ENCODE peak calls at places on chromosome 4, in eight cellular contexts. J is right cardiac atrium, W is lower lobe of right lung, A is mammary epithelial cell, L is endodermal cell, B is hepatocyte, X is esophagus muscularis mucosa, T is stomach. V is an unnamed sample. For H3K27me3, the result is how much of the 10 kb centered on the place peaks cover.

GRCh38 chr4:89438102-89438831 is 130.7 kb upstream of the GPRIN3 start:
- DNase-seq in W (peak), L (peak), J (peak), X (no peak), B (peak), T (peak), A (peak), V (peak)

GRCh38 chr4:22356996-22357596 is 158.8 kb downstream of the ADGRA3 start:
- DNase-seq in X (no peak), J (no peak), T (no peak), A (peak), W (no peak), B (peak), L (peak), V (peak)

GRCh38 chr4:162350331-162350730 is 186.5 kb upstream of the FSTL5 start:
- DNase-seq in T (no peak), L (no peak), A (no peak), B (no peak), X (no peak), J (no peak), W (no peak), V (no peak)

GRCh38 chr4:20474119-20474518 is 222.4 kb downstream of the SLIT2 start:
- DNase-seq in B (peak), X (no peak), L (no peak), T (no peak), W (no peak), A (peak), J (no peak), V (no peak)

GRCh38 chr4:38560763-38561558 is 103.0 kb upstream of the KLF3 start:
- DNase-seq in L (no peak), W (no peak), T (no peak), B (no peak), X (no peak), J (no peak), A (peak), V (no peak)

GRCh38 chr4:71026086-71026485 is 32.6 kb downstream of the DCK start:
- DNase-seq in X (no peak), B (peak), J (no peak), W (no peak), A (peak), T (no peak), L (no peak), V (peak)

GRCh38 chr4:143406523-143406922 is 69.8 kb downstream of the GAB1 start:
- DNase-seq in B (peak), X (no peak), J (peak), T (peak), L (no peak), A (peak), W (peak), V (no peak)

GRCh38 chr4:169335331-169335730 is 64.6 kb upstream of the SH3RF1 start:
- DNase-seq in B (peak), L (no peak), T (no peak), A (peak), X (no peak), W (no peak), J (peak), V (no peak)

GRCh38 chr4:41022116-41022515 is 192.2 kb downstream of the APBB2 start:
- DNase-seq in X (no peak), B (no peak), J (no peak), A (no peak), W (no peak), L (no peak), T (no peak), V (no peak)

GRCh38 chr4:19241845-19242244 is 1009.9 kb upstream of the SLIT2 start:
- DNase-seq in X (no peak), A (no peak), L (no peak), B (no peak), J (no peak), T (no peak), W (no peak), V (no peak)

GRCh38 chr4:99817310-99817885 is 771 bp downstream of the DAPP1 start:
- DNase-seq in L (no peak), W (no peak), X (no peak), B (no peak), A (peak), J (no peak), T (no peak), V (no peak)

GRCh38 chr4:112516076-112516385 is at the start of gene NEUROG2:
- DNase-seq in A (no peak), B (no peak), L (no peak), W (no peak), T (no peak), X (no peak), J (no peak), V (no peak)

GRCh38 chr4:168651374-168651773 is 154.5 kb downstream of the PALLD start:
- DNase-seq in L (no peak), T (no peak), W (no peak), X (no peak), A (no peak), B (no peak), J (no peak), V (no peak)

GRCh38 chr4:72900952-72901351 is 168.6 kb downstream of the COX18 start:
- DNase-seq in B (no peak), W (no peak), A (no peak), T (no peak), J (no peak), L (no peak), X (no peak), V (no peak)

GRCh38 chr4:138897818-138898226 is 117.8 kb upstream of the NOCT start:
- DNase-seq in B (peak), L (no peak), J (no peak), W (no peak), T (no peak), X (no peak), A (peak), V (peak)

GRCh38 chr4:93764647-93765246 is 63.8 kb upstream of the ATOH1 start:
- DNase-seq in X (no peak), J (no peak), A (peak), B (peak), L (no peak), W (no peak), T (no peak), V (peak)

GRCh38 chr4:95361696-95361965 is 187.1 kb downstream of the UNC5C start:
- DNase-seq in T (no peak), B (no peak), W (no peak), A (no peak), J (no peak), L (no peak), X (no peak), V (no peak)

GRCh38 chr4:94228488-94229216 is 21.0 kb downstream of the SMARCAD1 start:
- DNase-seq in X (no peak), T (no peak), J (no peak), A (no peak), L (no peak), B (no peak), W (no peak), V (no peak)

GRCh38 chr4:78059524-78059889 is 2.4 kb downstream of the FRAS1 start:
- DNase-seq in W (peak), X (no peak), B (peak), L (peak), T (peak), A (peak), J (peak), V (peak)

GRCh38 chr4:175947117-175947722 is 118.4 kb upstream of the WDR17 start:
- DNase-seq in X (no peak), T (no peak), A (no peak), W (no peak), J (no peak), L (no peak), B (peak), V (peak)

GRCh38 chr4:169144061-169144600 is 126.6 kb downstream of the SH3RF1 start:
- DNase-seq in A (no peak), B (no peak), X (no peak), W (no peak), L (no peak), T (no peak), J (no peak), V (no peak)

GRCh38 chr4:141465151-141465550 is 171.2 kb upstream of the IL15 start:
- DNase-seq in L (no peak), W (no peak), J (no peak), A (no peak), X (no peak), T (no peak), B (no peak), V (no peak)

GRCh38 chr4:89256203-89256800 is 51.3 kb downstream of the GPRIN3 start:
- DNase-seq in J (no peak), A (no peak), W (no peak), X (no peak), T (no peak), B (no peak), L (no peak), V (no peak)

GRCh38 chr4:119977135-119977534 is 89.5 kb downstream of the MAD2L1 start:
- DNase-seq in X (no peak), L (peak), J (no peak), A (no peak), T (no peak), W (no peak), B (no peak), V (no peak)

GRCh38 chr4:134691915-134692314 is 490.3 kb upstream of the PABPC4L start:
- DNase-seq in T (no peak), J (no peak), W (no peak), A (no peak), L (no peak), X (no peak), B (no peak), V (no peak)

GRCh38 chr4:27760176-27760575 is 899.5 kb downstream of the STIM2 start:
- DNase-seq in L (no peak), B (no peak), W (no peak), X (no peak), T (no peak), A (no peak), J (no peak), V (no peak)

GRCh38 chr4:113169368-113169767 is 119.9 kb downstream of the ANK2 start:
- DNase-seq in W (no peak), L (peak), A (no peak), J (no peak), X (no peak), B (no peak), T (no peak), V (no peak)

GRCh38 chr4:62210521-62210920 is 1010.4 kb downstream of the ADGRL3 start:
- DNase-seq in B (no peak), J (no peak), T (no peak), A (no peak), W (no peak), L (no peak), X (no peak), V (no peak)

GRCh38 chr4:145739840-145740239 is 59.9 kb downstream of the C4orf51 start:
- DNase-seq in J (no peak), L (no peak), A (no peak), X (no peak), B (peak), T (peak), W (no peak), V (peak)

DNA sequence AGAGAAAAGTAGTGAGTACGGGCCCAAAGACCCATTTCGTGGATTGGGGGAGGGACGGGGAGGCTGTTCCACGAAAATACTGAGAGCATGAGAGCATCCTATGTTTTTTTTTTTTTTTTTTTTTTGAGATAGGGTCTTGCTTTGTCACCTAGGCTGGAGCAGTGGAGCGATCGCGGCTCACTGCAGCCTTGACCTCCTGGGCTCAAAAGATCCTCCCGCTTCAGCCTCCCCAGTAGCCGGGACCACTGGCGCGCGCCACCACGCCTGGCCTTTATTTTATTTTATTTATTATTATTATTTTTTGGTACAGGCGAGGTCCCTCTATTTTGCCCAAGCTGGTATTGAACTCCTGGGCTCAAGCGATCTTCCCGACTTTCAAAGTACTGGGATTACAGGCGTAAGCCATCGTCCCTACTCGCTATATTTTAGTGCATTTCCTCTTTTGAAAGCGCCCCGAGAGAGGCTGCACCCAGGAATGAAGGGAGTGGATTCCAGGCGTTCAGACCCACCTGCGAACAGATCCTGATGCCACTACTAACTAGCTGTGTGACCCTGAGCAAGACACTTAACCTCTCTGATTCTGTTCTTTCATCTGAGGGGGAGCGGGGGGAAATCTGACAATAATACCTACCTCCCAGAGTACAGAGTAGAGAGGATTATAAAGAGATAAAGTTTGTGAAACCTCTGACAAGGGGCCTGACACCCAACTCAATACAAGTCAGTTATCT is 5.4 kb upstream of the MSX1 start:
- DNase-seq in J (no peak), T (no peak), A (no peak), W (no peak), L (no peak), B (no peak), X (no peak), V (no peak)
- H3K27me3 ChIP-seq in J (under half), T (half or more), A (under half), W (half or more), L (half or more), B (half or more), X (under half), V (half or more)

DNA sequence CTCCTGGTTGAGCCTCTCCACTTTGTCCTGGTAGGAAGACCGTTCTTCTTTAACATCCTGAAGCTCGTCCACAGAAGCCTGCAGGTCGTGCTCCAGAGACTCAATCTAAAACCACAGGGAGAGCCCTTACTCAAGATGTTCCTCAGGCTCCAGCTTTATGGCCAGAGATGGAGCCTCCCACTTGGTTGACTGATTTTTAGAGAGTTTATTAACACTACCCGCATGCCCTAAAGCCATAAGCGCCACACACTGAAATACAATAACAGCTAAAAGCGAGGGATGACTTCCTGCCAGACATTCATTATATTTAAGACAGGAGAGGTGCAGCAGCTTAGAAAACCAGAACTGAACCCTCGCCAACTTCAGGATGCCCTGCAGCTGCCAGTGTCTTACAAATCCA is 41.9 kb downstream of the SOD3 start:
- DNase-seq in J (no peak), B (no peak), X (no peak), L (no peak), A (no peak), W (no peak), T (no peak), V (no peak)
- H3K27me3 ChIP-seq in J (under half), B (under half), X (under half), L (under half), A (under half), W (under half), T (under half), V (under half)

GRCh38 chr4:4865705-4866123 is 6.2 kb downstream of the MSX1 start:
- DNase-seq in T (no peak), A (no peak), B (no peak), J (no peak), L (no peak), X (no peak), W (no peak), V (no peak)
- H3K27me3 ChIP-seq in T (half or more), A (half or more), B (half or more), J (under half), L (half or more), X (under half), W (half or more), V (half or more)

GRCh38 chr4:1169691-1170096 is 2.7 kb downstream of the SPON2 start:
- DNase-seq in X (peak), B (no peak), T (no peak), W (peak), L (peak), J (no peak), A (no peak), V (no peak)
- H3K27me3 ChIP-seq in X (under half), B (under half), T (under half), W (under half), L (half or more), J (under half), A (under half), V (under half)

DNA sequence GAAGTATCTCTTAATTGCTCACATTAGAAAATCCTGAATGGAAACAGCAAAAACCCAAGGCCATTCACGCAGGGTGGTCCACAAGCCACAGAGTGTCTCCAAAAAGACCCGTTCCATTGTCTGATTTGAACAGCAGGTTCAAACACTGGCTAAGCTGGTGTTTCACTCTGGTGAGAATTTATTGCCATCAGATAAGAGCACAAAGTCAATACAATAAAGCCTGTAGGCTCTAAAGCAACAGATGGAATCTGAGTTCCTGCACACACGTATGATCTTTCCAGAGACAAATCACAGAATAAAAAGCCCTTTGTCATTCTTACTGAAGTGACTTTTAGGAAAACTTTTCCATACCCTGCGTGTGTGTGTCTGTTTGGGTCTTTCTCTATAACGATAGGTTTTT is 5.1 kb upstream of the SFRP2 start:
- DNase-seq in T (no peak), J (no peak), B (peak), L (no peak), X (no peak), W (no peak), A (no peak), V (peak)
- H3K27me3 ChIP-seq in T (half or more), J (under half), B (half or more), L (half or more), X (under half), W (half or more), A (under half), V (under half)

DNA sequence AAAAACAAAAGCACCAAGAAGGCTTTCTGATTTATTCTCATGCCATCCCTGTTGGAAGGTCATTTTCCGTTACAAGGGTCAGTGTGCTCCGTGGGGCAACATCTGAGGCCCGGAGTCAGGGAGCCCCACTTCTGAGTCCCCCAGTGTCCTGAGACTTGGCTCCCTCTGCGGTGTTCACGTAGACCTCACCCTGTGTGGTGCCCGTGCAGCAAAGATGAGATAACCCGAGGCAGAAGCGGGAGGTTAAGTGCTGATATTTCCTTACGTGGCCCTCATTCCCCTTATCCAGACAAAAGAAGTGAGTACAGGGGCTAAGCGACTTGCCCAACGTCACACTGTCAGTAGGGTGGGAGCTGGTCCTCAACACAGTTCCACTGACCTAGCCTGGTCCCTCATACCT is 3.5 kb downstream of the JAKMIP1 start:
- DNase-seq in L (no peak), T (no peak), X (no peak), W (no peak), J (no peak), B (no peak), A (no peak), V (no peak)
- H3K27me3 ChIP-seq in L (under half), T (under half), X (under half), W (half or more), J (under half), B (half or more), A (under half), V (under half)

GRCh38 chr4:52755409-52755808 is 4.2 kb upstream of the ERVMER34-1 start:
- DNase-seq in A (no peak), X (no peak), L (no peak), B (no peak), J (no peak), W (no peak), T (no peak), V (no peak)

GRCh38 chr4:52750213-52750612 is 1.0 kb downstream of the ERVMER34-1 start:
- DNase-seq in W (no peak), B (no peak), A (no peak), L (no peak), T (no peak), J (no peak), X (no peak), V (no peak)

GRCh38 chr4:52750819-52751348 is 341 bp downstream of the ERVMER34-1 start:
- DNase-seq in W (peak), B (peak), A (peak), J (peak), T (no peak), L (no peak), X (no peak), V (peak)

GRCh38 chr4:52751349-52751911 is at the start of gene ERVMER34-1:
- DNase-seq in J (peak), T (peak), B (peak), A (peak), W (peak), X (no peak), L (peak), V (peak)

GRCh38 chr4:52752921-52753320 is 1.7 kb upstream of the ERVMER34-1 start:
- DNase-seq in B (no peak), T (no peak), X (no peak), W (no peak), J (no peak), L (no peak), A (no peak), V (no peak)
- H3K27me3 ChIP-seq in B (under half), T (under half), X (under half), W (under half), J (under half), L (half or more), A (under half), V (under half)

DNA sequence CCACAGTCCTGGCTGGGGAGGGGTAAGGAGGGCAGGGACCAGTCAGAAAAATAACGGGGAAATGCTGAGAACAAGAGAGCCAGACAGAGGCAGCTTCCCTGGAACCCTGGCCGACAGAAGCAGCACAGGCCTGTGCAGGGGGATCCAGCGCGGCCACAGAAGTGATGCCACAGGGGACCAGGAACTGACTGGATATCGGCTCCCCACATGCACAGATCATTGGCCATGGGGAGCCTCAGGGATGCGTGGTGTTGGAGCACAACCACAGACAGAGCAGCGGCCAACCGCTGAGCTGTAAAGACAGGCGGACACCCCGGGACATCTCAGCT is 49.9 kb downstream of the FGFRL1 start:
- DNase-seq in X (no peak), A (no peak), L (no peak), J (no peak), B (no peak), T (no peak), W (no peak), V (no peak)
- H3K27me3 ChIP-seq in X (under half), A (under half), L (half or more), J (under half), B (under half), T (under half), W (under half), V (under half)

DNA sequence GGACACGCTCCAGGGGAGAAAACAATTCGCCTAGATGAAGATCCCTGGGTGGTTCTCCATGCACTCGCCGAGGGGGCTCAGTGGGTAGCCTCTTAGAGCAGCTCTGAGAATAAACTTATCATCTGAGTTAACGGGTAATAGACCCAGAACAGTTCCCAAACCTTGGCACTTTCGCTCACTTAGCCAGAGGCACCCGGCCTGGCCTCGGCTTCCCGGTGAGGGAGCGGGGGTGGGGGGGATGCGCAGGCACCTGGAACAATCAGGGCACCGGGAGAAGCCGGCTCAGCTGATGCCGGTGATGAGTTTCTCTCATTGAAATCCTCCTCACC is 405 bp upstream of the ZAR1 start:
- DNase-seq in B (no peak), W (no peak), X (no peak), L (peak), A (no peak), J (no peak), T (no peak), V (no peak)
- H3K27me3 ChIP-seq in B (half or more), W (half or more), X (under half), L (half or more), A (under half), J (under half), T (under half), V (under half)

V was measured in small intestine.